ENCODE peak calls at places on chromosome 1, in seven cellular contexts. I is suprapubic skin, F is lower leg skin, V is right lobe of liver, A is testis, M is uterus, Q is esophagus squamous epithelium. Y is an unnamed sample.

GRCh38 chr1:158999301-159000069 is 10.2 kb upstream of the IFI16 start:
- DNase-seq in F (peak), Q (no peak), I (peak), A (peak), M (peak), V (peak), Y (no peak)

GRCh38 chr1:109116286-109116685 is 2.4 kb downstream of the ELAPOR1 start:
- DNase-seq in V (no peak), A (no peak), Q (no peak), I (no peak), F (no peak), M (no peak), Y (no peak)

GRCh38 chr1:101203812-101204540 is 32.8 kb upstream of the S1PR1 start:
- DNase-seq in F (no peak), I (no peak), M (no peak), V (no peak), Q (no peak), A (no peak), Y (no peak)

GRCh38 chr1:86703696-86704455 is 500 bp upstream of the SH3GLB1 start:
- DNase-seq in A (peak), M (no peak), I (peak), F (no peak), Q (no peak), V (no peak), Y (peak)

GRCh38 chr1:220368352-220369265 is 96.4 kb upstream of the RAB3GAP2 start:
- DNase-seq in F (no peak), A (no peak), M (no peak), I (no peak), V (no peak), Q (no peak), Y (no peak)

GRCh38 chr1:155063550-155064108 is at the start of gene EFNA4:
- DNase-seq in V (peak), F (peak), I (peak), M (peak), A (peak), Q (peak), Y (peak)

GRCh38 chr1:3028531-3029282 is 7.4 kb downstream of the ACTRT2 start:
- DNase-seq in F (peak), V (no peak), Q (no peak), I (no peak), M (no peak), A (no peak), Y (no peak)

GRCh38 chr1:181216571-181216994 is 128.1 kb downstream of the IER5 start:
- DNase-seq in V (no peak), M (no peak), I (no peak), F (no peak), Q (no peak), A (no peak), Y (no peak)

GRCh38 chr1:183025782-183026774 is 2.9 kb downstream of the LAMC1 start:
- DNase-seq in V (no peak), I (no peak), F (no peak), M (no peak), A (no peak), Q (no peak), Y (no peak)

GRCh38 chr1:26391450-26391849 is 18.9 kb upstream of the ZNF683 start:
- DNase-seq in M (no peak), A (no peak), F (no peak), Q (no peak), I (no peak), V (no peak), Y (no peak)

GRCh38 chr1:201448981-201449380 is 20.0 kb downstream of the PHLDA3 start:
- DNase-seq in V (no peak), M (no peak), I (no peak), A (no peak), F (no peak), Q (no peak), Y (no peak)

GRCh38 chr1:11790880-11791715 is 14.7 kb downstream of the MTHFR start:
- DNase-seq in Q (peak), M (peak), V (peak), I (peak), A (peak), F (peak), Y (no peak)
- TF ChIP-seq POLR2A in Q (no peak), M (peak), V (peak), I (no peak), A (no peak), F (no peak), Y (no peak)

GRCh38 chr1:95793893-95794292 is 559.9 kb downstream of the RWDD3 start:
- DNase-seq in F (no peak), I (no peak), Q (no peak), M (no peak), V (no peak), A (peak), Y (no peak)
- TF ChIP-seq POLR2A in F (no peak), I (no peak), Q (no peak), M (no peak), V (no peak), A (no peak), Y (no peak)

GRCh38 chr1:92784639-92785500 is at the start of gene EVI5:
- DNase-seq in V (peak), F (peak), I (peak), Q (peak), A (peak), M (peak), Y (peak)
- TF ChIP-seq POLR2A in V (peak), F (no peak), I (peak), Q (no peak), A (no peak), M (peak), Y (no peak)

DNA sequence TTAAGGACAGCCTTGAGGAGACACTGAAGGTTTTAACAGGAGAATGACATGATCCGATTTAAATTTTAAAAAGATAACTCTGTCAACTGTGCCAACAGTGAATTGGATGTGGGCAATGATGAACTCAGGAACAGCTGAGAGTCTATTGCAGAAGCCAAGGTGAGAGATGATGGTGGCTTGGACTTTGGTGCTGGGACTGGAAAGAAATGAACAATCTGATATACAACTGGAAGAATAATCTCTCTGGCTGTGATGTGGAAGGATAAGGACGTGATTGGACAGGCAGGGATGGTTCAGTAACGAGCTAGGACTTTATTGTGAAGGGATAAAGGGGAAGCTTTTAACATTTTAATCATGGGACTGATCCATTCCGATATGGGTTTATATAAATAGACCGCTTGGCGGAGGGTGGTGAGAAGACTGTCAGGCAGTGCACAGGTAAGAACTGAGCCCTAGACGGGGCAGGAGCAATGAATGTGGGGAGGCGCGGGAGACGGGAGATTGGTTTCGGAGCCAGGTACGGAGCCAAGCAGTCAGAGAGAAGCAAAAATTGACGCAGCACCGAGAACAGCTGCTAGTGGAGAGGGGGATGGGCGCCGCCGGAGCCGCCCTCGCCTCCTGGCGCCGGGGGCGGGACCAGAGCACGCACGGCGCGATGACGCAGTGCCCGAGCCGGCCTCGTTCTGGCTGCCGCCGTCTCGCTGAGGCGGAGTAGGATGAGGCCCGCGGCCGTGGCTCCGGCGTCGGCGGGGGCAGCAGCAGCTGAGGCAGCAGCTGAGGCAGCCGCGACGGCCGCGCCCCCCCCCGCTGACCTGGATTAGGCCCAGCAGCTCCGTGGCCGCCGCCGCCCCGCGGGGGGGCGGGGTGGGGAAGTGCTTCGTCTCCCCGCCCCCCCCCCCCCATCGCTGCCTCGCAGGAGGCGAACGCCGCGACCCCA is at the start of gene RNF11:
- DNase-seq in V (peak), M (peak), Q (peak), I (peak), A (peak), F (peak), Y (peak)
- TF ChIP-seq POLR2A in V (peak), M (peak), Q (no peak), I (peak), A (peak), F (peak), Y (peak)